ENCODE peak calls at places on chromosomes 2 and 18, in seven cellular contexts. Q is occipital lobe; J is HT-29; H is stimulated activated CD4-positive, alpha-beta T cell treated with anti-CD3 and anti-CD28 coated beads, TNF-alpha, amount 100 ng/mL, for 24 hours; D is NCI-H510A treated with DMSO at 0.1 percent for 48 hours; T is NCI-H1694 treated with DMSO at 0.1 percent for 48 hours; O is Kasumi-1. R is an unnamed sample.

GRCh38 chr2:173631123-173631450 is 276.4 kb downstream of the CDCA7 start:
- DNase-seq in Q (no peak), J (no peak), H (no peak), D (peak), T (peak), O (no peak), R (no peak)

GRCh38 chr2:221973902-221974301 is 324.9 kb downstream of the PAX3 start:
- DNase-seq in Q (no peak), J (no peak), H (no peak), D (no peak), T (no peak), O (no peak), R (no peak)

GRCh38 chr2:40451926-40452605 is at the start of gene SLC8A1:
- DNase-seq in Q (peak), J (no peak), H (no peak), D (peak), T (no peak), O (no peak), R (no peak)

GRCh38 chr18:3675446-3675845 is 225.5 kb downstream of the TGIF1 start:
- DNase-seq in Q (no peak), J (peak), H (no peak), D (no peak), T (no peak), O (no peak), R (no peak)

GRCh38 chr2:120842456-120843439 is 107.1 kb downstream of the GLI2 start:
- DNase-seq in Q (no peak), J (no peak), H (no peak), D (no peak), T (no peak), O (no peak), R (no peak)

GRCh38 chr2:241584446-241584845 is 25.9 kb downstream of the BOK start:
- DNase-seq in Q (no peak), J (peak), H (no peak), D (no peak), T (no peak), O (no peak), R (peak)

GRCh38 chr2:150538582-150539236 is 51.2 kb upstream of the RND3 start:
- DNase-seq in Q (no peak), J (no peak), H (no peak), D (no peak), T (no peak), O (no peak), R (no peak)

GRCh38 chr18:33817096-33817495 is 239.1 kb downstream of the ASXL3 start:
- DNase-seq in Q (no peak), J (no peak), H (no peak), D (no peak), T (no peak), O (no peak), R (no peak)

GRCh38 chr2:148756292-148756975 is 111.9 kb downstream of the EPC2 start:
- DNase-seq in Q (no peak), J (no peak), H (no peak), D (no peak), T (no peak), O (no peak), R (no peak)

GRCh38 chr2:180048256-180048655 is 41.2 kb upstream of the CWC22 start:
- DNase-seq in Q (no peak), J (no peak), H (no peak), D (no peak), T (no peak), O (no peak), R (no peak)

GRCh38 chr18:74906189-74906588 is 302.8 kb downstream of the PTGR3 start:
- DNase-seq in Q (no peak), J (peak), H (no peak), D (peak), T (no peak), O (no peak), R (no peak)

GRCh38 chr2:202436631-202437030 is 60.5 kb downstream of the BMPR2 start:
- DNase-seq in Q (no peak), J (no peak), H (no peak), D (no peak), T (no peak), O (no peak), R (no peak)

GRCh38 chr18:45666520-45666919 is 51.2 kb downstream of the SLC14A2 start:
- DNase-seq in Q (no peak), J (no peak), H (no peak), D (no peak), T (no peak), O (no peak), R (no peak)

GRCh38 chr2:160445673-160446072 is 47.9 kb downstream of the RBMS1 start:
- DNase-seq in Q (no peak), J (no peak), H (no peak), D (no peak), T (no peak), O (no peak), R (no peak)

GRCh38 chr18:59733411-59733810 is 36.2 kb upstream of the CCBE1 start:
- DNase-seq in Q (no peak), J (no peak), H (no peak), D (no peak), T (no peak), O (no peak), R (no peak)

GRCh38 chr2:8152392-8153257 is 529.2 kb upstream of the ID2 start:
- DNase-seq in Q (no peak), J (no peak), H (no peak), D (no peak), T (no peak), O (no peak), R (no peak)

GRCh38 chr2:102772659-102773058 is 10.8 kb downstream of the TMEM182 start:
- DNase-seq in Q (no peak), J (no peak), H (no peak), D (no peak), T (no peak), O (no peak), R (no peak)

GRCh38 chr2:216539791-216540241 is 41.2 kb downstream of the RPL37A start:
- DNase-seq in Q (no peak), J (no peak), H (no peak), D (peak), T (peak), O (no peak), R (no peak)

GRCh38 chr2:42010743-42011298 is 37.0 kb upstream of the PKDCC start:
- DNase-seq in Q (no peak), J (no peak), H (no peak), D (no peak), T (no peak), O (no peak), R (no peak)

GRCh38 chr2:237715459-237715947 is 83.1 kb upstream of the RBM44 start:
- DNase-seq in Q (no peak), J (peak), H (no peak), D (peak), T (no peak), O (no peak), R (no peak)

GRCh38 chr2:88126772-88127637 is 857 bp downstream of the FABP1 start:
- DNase-seq in Q (no peak), J (no peak), H (no peak), D (no peak), T (no peak), O (no peak), R (no peak)

GRCh38 chr2:135600915-135601314 is 69.6 kb downstream of the R3HDM1 start:
- DNase-seq in Q (no peak), J (no peak), H (no peak), D (no peak), T (no peak), O (no peak), R (no peak)

GRCh38 chr2:55014962-55015939 is 35.0 kb downstream of the RTN4 start:
- DNase-seq in Q (no peak), J (peak), H (peak), D (peak), T (peak), O (peak), R (no peak)

GRCh38 chr18:961644-962355 is 57.1 kb downstream of the ADCYAP1 start:
- DNase-seq in Q (no peak), J (peak), H (peak), D (peak), T (peak), O (peak), R (peak)

GRCh38 chr2:148742373-148742772 is 97.8 kb downstream of the EPC2 start:
- DNase-seq in Q (no peak), J (no peak), H (no peak), D (no peak), T (no peak), O (no peak), R (no peak)

R was measured in K562.